ENCODE peak calls at places on chromosomes 2 and 18, in ten cellular contexts. E, I, W, L, N, H, P, B, G and K are unnamed samples.

GRCh38 chr2:234676109-234676858 is 179.4 kb upstream of the ARL4C start:
- DNase-seq in N (no peak), I (no peak), G (no peak), W (no peak), B (no peak), L (no peak), E (no peak), P (no peak), H (no peak), K (peak; percentile 88)

GRCh38 chr2:161354106-161354505 is 45.9 kb downstream of the PSMD14 start:
- DNase-seq in E (no peak), B (no peak), P (no peak), H (no peak), W (no peak), L (no peak), I (no peak), G (no peak), N (no peak), K (no peak)

GRCh38 chr2:43776317-43776716 is 2.5 kb downstream of the DYNC2LI1 start:
- DNase-seq in L (no peak), P (no peak), H (no peak), G (no peak), I (no peak), E (no peak), B (no peak), W (no peak), N (no peak), K (no peak)

GRCh38 chr18:50602466-50602865 is 42.6 kb downstream of the MAPK4 start:
- DNase-seq in H (no peak), N (no peak), P (peak; percentile 8), W (no peak), L (no peak), I (no peak), G (no peak), E (no peak), B (no peak), K (no peak)

GRCh38 chr2:118310016-118310877 is 222.0 kb downstream of the INSIG2 start:
- DNase-seq in G (peak; percentile 33), B (no peak), W (peak; percentile 46), P (peak; percentile 53), H (peak; percentile 25), N (peak; percentile 68), I (no peak), E (no peak), L (no peak), K (no peak)

GRCh38 chr2:38966006-38966405 is 76.3 kb downstream of the ARHGEF33 start:
- DNase-seq in B (no peak), L (no peak), H (no peak), I (no peak), G (no peak), P (no peak), W (no peak), N (no peak), E (no peak), K (no peak)

GRCh38 chr2:100270381-100271146 is 51.7 kb downstream of the LONRF2 start:
- DNase-seq in P (no peak), B (no peak), E (no peak), W (no peak), G (no peak), H (no peak), L (no peak), I (no peak), N (no peak), K (no peak)

GRCh38 chr2:191846787-191847620 is at the start of gene CAVIN2:
- DNase-seq in E (peak; percentile 70), H (no peak), W (no peak), I (peak; percentile 13), P (peak; percentile 93), L (no peak), B (peak; percentile 56), N (no peak), G (peak; percentile 58), K (no peak)

GRCh38 chr2:78020500-78020899 is 498.3 kb upstream of the LRRTM4 start:
- DNase-seq in E (no peak), N (no peak), L (no peak), G (no peak), B (no peak), P (no peak), H (no peak), I (no peak), W (no peak), K (no peak)

GRCh38 chr2:212970132-212970531 is 181.3 kb downstream of the IKZF2 start:
- DNase-seq in P (peak; percentile 62), W (peak; percentile 10), H (no peak), B (no peak), I (no peak), N (no peak), G (no peak), E (peak; percentile 28), L (no peak), K (no peak)

GRCh38 chr18:69580107-69580506 is 179.4 kb downstream of the DOK6 start:
- DNase-seq in L (no peak), W (peak; percentile 8), B (no peak), N (no peak), I (peak; percentile 5), G (no peak), E (no peak), P (peak; percentile 36), H (no peak), K (no peak)

GRCh38 chr18:74990563-74991081 is 218.3 kb downstream of the PTGR3 start:
- DNase-seq in P (peak; percentile 66), I (no peak), L (no peak), E (no peak), B (no peak), G (no peak), N (no peak), H (no peak), W (no peak), K (peak; percentile 20)